ENCODE peak calls at places on chromosomes 13 and 19, in four cellular contexts. B, X, T and F are unnamed samples.

GRCh38 chr13:51645154-51645650 is 60.9 kb downstream of the WDFY2 start:
- DNase-seq in X (no peak), B (peak), T (peak), F (peak)

GRCh38 chr19:45200614-45201013 is 22.0 kb downstream of the BLOC1S3 start:
- DNase-seq in X (no peak), B (no peak), T (no peak), F (no peak)

GRCh38 chr19:873084-874019 is 13.9 kb downstream of the CFD start:
- DNase-seq in T (peak), X (peak), B (no peak), F (peak)

GRCh38 chr19:50204811-50205675 is 1.6 kb downstream of the MYH14 start:
- DNase-seq in X (no peak), B (no peak), T (peak), F (no peak)

GRCh38 chr19:1864480-1865171 is 1.2 kb upstream of the KLF16 start:
- DNase-seq in B (peak), T (peak), X (peak), F (peak)

GRCh38 chr13:19090495-19090894 is 91.1 kb downstream of the TUBA3C start:
- DNase-seq in B (no peak), T (no peak), X (no peak), F (no peak)

GRCh38 chr13:110240352-110240751 is 66.6 kb downstream of the COL4A1 start:
- DNase-seq in T (no peak), X (no peak), B (no peak), F (no peak)

GRCh38 chr13:29578300-29579048 is 17.0 kb downstream of the SLC7A1 start:
- DNase-seq in X (no peak), T (no peak), B (no peak), F (no peak)

GRCh38 chr19:5913739-5914357 is at the start of gene CAPS:
- DNase-seq in T (no peak), B (no peak), X (no peak), F (no peak)